ENCODE peak calls at places on chromosomes 7 and 10, in eight cellular contexts. One of them, this sample, is unnamed.

GRCh38 chr7:94620703-94621118 is 35.2 kb downstream of the SGCE start:
- DNase-seq in fibroblast of lung: peak
- DNase-seq in breast epithelium: peak
- DNase-seq in lung: peak
- DNase-seq in OCI-LY7: no peak
- DNase-seq in suprapubic skin: peak
- DNase-seq in epithelial cell of esophagus: peak
- DNase-seq in pancreas: peak
- DNase-seq in this sample: peak

GRCh38 chr10:88960854-88961253 is 8.3 kb upstream of the ACTA2 start:
- DNase-seq in fibroblast of lung: no peak
- DNase-seq in lung: no peak
- DNase-seq in OCI-LY7: no peak
- DNase-seq in breast epithelium: no peak
- DNase-seq in pancreas: no peak
- DNase-seq in epithelial cell of esophagus: peak
- DNase-seq in suprapubic skin: no peak
- DNase-seq in this sample: no peak

GRCh38 chr7:14507617-14508016 is 394.9 kb downstream of the DGKB start:
- DNase-seq in lung: no peak
- DNase-seq in epithelial cell of esophagus: peak
- DNase-seq in pancreas: peak
- DNase-seq in breast epithelium: no peak
- DNase-seq in OCI-LY7: no peak
- DNase-seq in suprapubic skin: no peak
- DNase-seq in fibroblast of lung: peak
- DNase-seq in this sample: peak

GRCh38 chr10:48199580-48200377 is 74.7 kb downstream of the FRMPD2 start:
- DNase-seq in lung: no peak
- DNase-seq in pancreas: no peak
- DNase-seq in fibroblast of lung: peak
- DNase-seq in OCI-LY7: no peak
- DNase-seq in epithelial cell of esophagus: no peak
- DNase-seq in suprapubic skin: no peak
- DNase-seq in breast epithelium: no peak
- DNase-seq in this sample: peak

GRCh38 chr10:33716461-33717267 is 382.2 kb upstream of the NRP1 start:
- DNase-seq in pancreas: no peak
- DNase-seq in epithelial cell of esophagus: no peak
- DNase-seq in fibroblast of lung: no peak
- DNase-seq in breast epithelium: no peak
- DNase-seq in lung: no peak
- DNase-seq in suprapubic skin: no peak
- DNase-seq in OCI-LY7: no peak
- DNase-seq in this sample: no peak

GRCh38 chr10:63825111-63825510 is 303.9 kb downstream of the REEP3 start:
- DNase-seq in OCI-LY7: no peak
- DNase-seq in fibroblast of lung: peak
- DNase-seq in pancreas: no peak
- DNase-seq in suprapubic skin: no peak
- DNase-seq in lung: no peak
- DNase-seq in epithelial cell of esophagus: peak
- DNase-seq in breast epithelium: no peak
- DNase-seq in this sample: peak

GRCh38 chr7:85185355-85186082 is 1.3 kb downstream of the SEMA3D start:
- DNase-seq in breast epithelium: peak
- DNase-seq in pancreas: no peak
- DNase-seq in fibroblast of lung: peak
- DNase-seq in suprapubic skin: peak
- DNase-seq in epithelial cell of esophagus: peak
- DNase-seq in OCI-LY7: no peak
- DNase-seq in lung: peak
- DNase-seq in this sample: peak

GRCh38 chr7:35691827-35692307 is 3.1 kb downstream of the HERPUD2 start:
- DNase-seq in suprapubic skin: no peak
- DNase-seq in OCI-LY7: peak
- DNase-seq in breast epithelium: no peak
- DNase-seq in fibroblast of lung: no peak
- DNase-seq in epithelial cell of esophagus: no peak
- DNase-seq in lung: no peak
- DNase-seq in pancreas: no peak
- DNase-seq in this sample: peak

GRCh38 chr10:91247360-91248111 is 27.1 kb downstream of the PCGF5 start:
- DNase-seq in epithelial cell of esophagus: peak
- DNase-seq in breast epithelium: no peak
- DNase-seq in OCI-LY7: no peak
- DNase-seq in pancreas: no peak
- DNase-seq in suprapubic skin: no peak
- DNase-seq in fibroblast of lung: peak
- DNase-seq in lung: no peak
- DNase-seq in this sample: peak

GRCh38 chr10:6558272-6558671 is 21.8 kb downstream of the PRKCQ start:
- DNase-seq in lung: no peak
- DNase-seq in fibroblast of lung: no peak
- DNase-seq in epithelial cell of esophagus: no peak
- DNase-seq in OCI-LY7: no peak
- DNase-seq in suprapubic skin: no peak
- DNase-seq in breast epithelium: no peak
- DNase-seq in pancreas: no peak
- DNase-seq in this sample: no peak

GRCh38 chr10:99975106-99975829 is 34.5 kb downstream of the DNMBP start:
- DNase-seq in epithelial cell of esophagus: no peak
- DNase-seq in suprapubic skin: no peak
- DNase-seq in pancreas: no peak
- DNase-seq in lung: no peak
- DNase-seq in OCI-LY7: peak
- DNase-seq in breast epithelium: no peak
- DNase-seq in fibroblast of lung: no peak
- DNase-seq in this sample: no peak

GRCh38 chr10:6522230-6522629 is 57.8 kb downstream of the PRKCQ start:
- DNase-seq in suprapubic skin: no peak
- DNase-seq in lung: no peak
- DNase-seq in epithelial cell of esophagus: peak
- DNase-seq in pancreas: no peak
- DNase-seq in fibroblast of lung: peak
- DNase-seq in breast epithelium: no peak
- DNase-seq in OCI-LY7: no peak
- DNase-seq in this sample: no peak

GRCh38 chr10:17265468-17265867 is 37.4 kb downstream of the VIM start:
- DNase-seq in fibroblast of lung: no peak
- DNase-seq in pancreas: no peak
- DNase-seq in suprapubic skin: no peak
- DNase-seq in epithelial cell of esophagus: peak
- DNase-seq in breast epithelium: no peak
- DNase-seq in OCI-LY7: no peak
- DNase-seq in lung: no peak
- DNase-seq in this sample: no peak

GRCh38 chr7:25389489-25390106 is 161.3 kb upstream of the NPVF start:
- DNase-seq in breast epithelium: no peak
- DNase-seq in suprapubic skin: no peak
- DNase-seq in epithelial cell of esophagus: peak
- DNase-seq in lung: no peak
- DNase-seq in fibroblast of lung: peak
- DNase-seq in pancreas: peak
- DNase-seq in OCI-LY7: peak
- DNase-seq in this sample: peak

GRCh38 chr7:95478139-95479037 is 7.4 kb upstream of the ASB4 start:
- DNase-seq in pancreas: peak
- DNase-seq in OCI-LY7: no peak
- DNase-seq in suprapubic skin: no peak
- DNase-seq in fibroblast of lung: peak
- DNase-seq in breast epithelium: no peak
- DNase-seq in lung: peak
- DNase-seq in epithelial cell of esophagus: peak
- DNase-seq in this sample: peak

GRCh38 chr10:98041352-98042043 is 11.1 kb upstream of the CRTAC1 start:
- DNase-seq in pancreas: peak
- DNase-seq in epithelial cell of esophagus: peak
- DNase-seq in OCI-LY7: peak
- DNase-seq in breast epithelium: no peak
- DNase-seq in lung: peak
- DNase-seq in suprapubic skin: no peak
- DNase-seq in fibroblast of lung: peak
- DNase-seq in this sample: peak

GRCh38 chr7:4747013-4747412 is 28.4 kb upstream of the AP5Z1 start:
- DNase-seq in lung: no peak
- DNase-seq in pancreas: no peak
- DNase-seq in suprapubic skin: no peak
- DNase-seq in breast epithelium: no peak
- DNase-seq in OCI-LY7: no peak
- DNase-seq in fibroblast of lung: no peak
- DNase-seq in epithelial cell of esophagus: no peak
- DNase-seq in this sample: no peak

GRCh38 chr10:3954615-3955014 is 169.6 kb upstream of the KLF6 start:
- DNase-seq in fibroblast of lung: no peak
- DNase-seq in breast epithelium: no peak
- DNase-seq in epithelial cell of esophagus: no peak
- DNase-seq in suprapubic skin: no peak
- DNase-seq in pancreas: no peak
- DNase-seq in lung: no peak
- DNase-seq in OCI-LY7: no peak
- DNase-seq in this sample: no peak

GRCh38 chr10:17220652-17221100 is 7.4 kb upstream of the VIM start:
- DNase-seq in fibroblast of lung: peak
- DNase-seq in epithelial cell of esophagus: no peak
- DNase-seq in lung: no peak
- DNase-seq in pancreas: no peak
- DNase-seq in OCI-LY7: no peak
- DNase-seq in suprapubic skin: no peak
- DNase-seq in breast epithelium: no peak
- DNase-seq in this sample: no peak

GRCh38 chr7:109479388-109479787 is 909.7 kb downstream of the DNAJB9 start:
- DNase-seq in suprapubic skin: no peak
- DNase-seq in epithelial cell of esophagus: peak
- DNase-seq in OCI-LY7: no peak
- DNase-seq in lung: no peak
- DNase-seq in fibroblast of lung: no peak
- DNase-seq in pancreas: no peak
- DNase-seq in breast epithelium: no peak
- DNase-seq in this sample: peak

DNA sequence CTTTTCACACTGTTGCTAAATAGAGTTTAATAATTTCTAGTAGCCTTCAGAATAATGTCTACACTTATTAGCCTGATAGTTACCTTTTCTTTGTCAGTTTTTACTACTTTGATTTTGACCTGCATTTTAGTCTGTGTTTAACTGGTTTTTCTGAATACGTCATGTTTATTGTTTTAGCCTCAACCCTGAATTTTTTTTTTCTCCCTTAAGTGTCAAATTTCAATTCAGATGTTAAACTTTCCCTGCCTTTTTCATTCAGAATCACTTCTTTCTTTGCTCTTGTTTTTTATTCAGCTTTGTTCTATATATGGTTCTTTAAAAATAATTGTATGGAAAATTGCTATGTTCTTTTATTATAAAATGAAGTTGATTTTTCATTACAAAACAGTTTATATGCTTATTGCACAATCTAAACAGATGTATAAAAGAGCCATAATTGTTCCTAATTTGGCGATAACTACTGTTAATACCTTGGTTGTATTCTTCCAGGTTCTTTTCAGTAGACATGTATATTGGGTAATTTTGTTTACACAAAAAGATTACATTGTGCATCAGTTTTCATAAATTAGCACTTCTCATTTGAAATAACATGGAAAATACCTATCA is 159.7 kb downstream of the ADK start:
- DNase-seq in suprapubic skin: no peak
- DNase-seq in fibroblast of lung: no peak
- DNase-seq in lung: no peak
- DNase-seq in breast epithelium: no peak
- DNase-seq in epithelial cell of esophagus: no peak
- DNase-seq in OCI-LY7: no peak
- DNase-seq in pancreas: no peak
- DNase-seq in this sample: no peak
- TF ChIP-seq CTCF in suprapubic skin: no peak
- TF ChIP-seq CTCF in fibroblast of lung: no peak
- TF ChIP-seq CTCF in lung: no peak
- TF ChIP-seq CTCF in breast epithelium: no peak
- TF ChIP-seq CTCF in epithelial cell of esophagus: no peak
- TF ChIP-seq CTCF in OCI-LY7: no peak
- TF ChIP-seq CTCF in pancreas: no peak
- TF ChIP-seq CTCF in this sample: no peak

DNA sequence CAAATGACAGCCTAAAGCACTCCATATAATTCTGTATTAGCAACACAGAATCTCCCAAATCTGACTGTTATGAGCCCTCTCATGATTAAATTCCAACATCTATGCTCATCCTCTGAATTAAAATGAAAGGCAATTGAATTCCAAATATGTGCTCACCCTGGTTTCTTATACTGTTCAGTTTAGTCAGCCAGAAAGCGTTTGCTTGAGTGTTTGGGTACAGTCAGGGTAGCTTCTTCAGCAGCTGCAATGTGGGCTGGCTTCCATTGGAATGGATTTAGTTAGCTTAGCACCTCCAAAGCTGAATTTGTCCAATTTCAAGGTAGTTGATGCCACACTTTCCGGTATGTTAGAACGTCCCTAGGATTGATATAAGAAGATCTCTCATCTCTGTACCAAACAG is 9.3 kb downstream of the KLHL7 start:
- DNase-seq in OCI-LY7: no peak
- DNase-seq in fibroblast of lung: peak
- DNase-seq in breast epithelium: no peak
- DNase-seq in epithelial cell of esophagus: no peak
- DNase-seq in suprapubic skin: no peak
- DNase-seq in lung: no peak
- DNase-seq in pancreas: no peak
- DNase-seq in this sample: peak
- H3K4me3 ChIP-seq in OCI-LY7: no peak
- H3K4me3 ChIP-seq in fibroblast of lung: no peak
- H3K4me3 ChIP-seq in breast epithelium: no peak
- H3K4me3 ChIP-seq in epithelial cell of esophagus: no peak
- H3K4me3 ChIP-seq in suprapubic skin: no peak
- H3K4me3 ChIP-seq in lung: no peak
- H3K4me3 ChIP-seq in pancreas: no peak
- H3K4me3 ChIP-seq in this sample: no peak

DNA sequence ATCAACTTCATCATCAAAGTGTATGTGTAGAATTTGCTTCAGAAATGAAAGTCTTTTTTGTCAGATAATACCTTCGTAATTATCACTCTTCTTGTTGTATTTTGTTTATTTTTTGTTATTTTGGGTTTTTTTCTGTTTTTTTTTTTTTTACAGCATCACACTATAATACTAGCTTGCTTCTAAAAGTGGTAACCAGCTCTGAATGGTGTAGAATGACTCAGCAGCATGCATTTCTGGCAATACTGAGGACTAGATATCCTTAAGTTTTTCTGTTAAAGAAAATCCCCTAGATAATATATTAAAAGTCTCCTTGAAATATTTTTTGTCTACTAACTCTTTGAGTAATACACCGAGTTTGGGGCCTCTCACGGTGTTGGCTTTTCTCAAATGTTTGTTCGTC is 109.1 kb downstream of the LMBR1 start:
- DNase-seq in lung: no peak
- DNase-seq in epithelial cell of esophagus: no peak
- DNase-seq in suprapubic skin: no peak
- DNase-seq in pancreas: no peak
- DNase-seq in fibroblast of lung: peak
- DNase-seq in breast epithelium: no peak
- DNase-seq in OCI-LY7: no peak
- DNase-seq in this sample: peak
- TF ChIP-seq CTCF in lung: no peak
- TF ChIP-seq CTCF in epithelial cell of esophagus: no peak
- TF ChIP-seq CTCF in suprapubic skin: no peak
- TF ChIP-seq CTCF in pancreas: no peak
- TF ChIP-seq CTCF in fibroblast of lung: no peak
- TF ChIP-seq CTCF in breast epithelium: no peak
- TF ChIP-seq CTCF in OCI-LY7: no peak
- TF ChIP-seq CTCF in this sample: no peak

GRCh38 chr10:103277713-103278299 is 868 bp downstream of the INA start:
- DNase-seq in suprapubic skin: no peak
- DNase-seq in pancreas: no peak
- DNase-seq in OCI-LY7: no peak
- DNase-seq in fibroblast of lung: no peak
- DNase-seq in epithelial cell of esophagus: no peak
- DNase-seq in breast epithelium: no peak
- DNase-seq in lung: no peak
- DNase-seq in this sample: no peak
- H3K4me3 ChIP-seq in suprapubic skin: peak
- H3K4me3 ChIP-seq in pancreas: peak
- H3K4me3 ChIP-seq in OCI-LY7: no peak
- H3K4me3 ChIP-seq in fibroblast of lung: no peak
- H3K4me3 ChIP-seq in epithelial cell of esophagus: no peak
- H3K4me3 ChIP-seq in breast epithelium: peak
- H3K4me3 ChIP-seq in lung: no peak
- H3K4me3 ChIP-seq in this sample: no peak

This sample was measured in cardiac fibroblast.